ENCODE peak calls at places on chromosomes 11 and 22, in seven cellular contexts. One of them, this sample, is unnamed.

GRCh38 chr11:111512296-111513239 is at the start of gene BTG4:
- DNase-seq in LNCaP clone FGC: no peak
- DNase-seq in OCI-LY7: no peak
- DNase-seq in left ventricle myocardium inferior: no peak
- DNase-seq in right atrium auricular region: no peak
- DNase-seq in IMR-90: no peak
- DNase-seq in heart left ventricle: no peak
- DNase-seq in this sample: no peak

GRCh38 chr11:81888391-81888790 is 845.3 kb downstream of the FAM181B start:
- DNase-seq in left ventricle myocardium inferior: no peak
- DNase-seq in heart left ventricle: no peak
- DNase-seq in IMR-90: no peak
- DNase-seq in LNCaP clone FGC: no peak
- DNase-seq in OCI-LY7: no peak
- DNase-seq in right atrium auricular region: no peak
- DNase-seq in this sample: no peak

GRCh38 chr11:132072044-132072879 is 701.8 kb downstream of the NTM start:
- DNase-seq in heart left ventricle: no peak
- DNase-seq in LNCaP clone FGC: no peak
- DNase-seq in right atrium auricular region: no peak
- DNase-seq in left ventricle myocardium inferior: no peak
- DNase-seq in IMR-90: peak
- DNase-seq in OCI-LY7: no peak
- DNase-seq in this sample: no peak

GRCh38 chr11:10382518-10382917 is 72.5 kb upstream of the AMPD3 start:
- DNase-seq in IMR-90: no peak
- DNase-seq in right atrium auricular region: peak
- DNase-seq in heart left ventricle: no peak
- DNase-seq in LNCaP clone FGC: no peak
- DNase-seq in OCI-LY7: peak
- DNase-seq in left ventricle myocardium inferior: no peak
- DNase-seq in this sample: no peak

GRCh38 chr11:2571598-2572281 is 126.9 kb downstream of the KCNQ1 start:
- DNase-seq in OCI-LY7: no peak
- DNase-seq in IMR-90: no peak
- DNase-seq in right atrium auricular region: no peak
- DNase-seq in heart left ventricle: no peak
- DNase-seq in left ventricle myocardium inferior: no peak
- DNase-seq in LNCaP clone FGC: no peak
- DNase-seq in this sample: no peak

GRCh38 chr11:19680824-19681368 is 31.7 kb upstream of the NAV2 start:
- DNase-seq in IMR-90: peak
- DNase-seq in OCI-LY7: no peak
- DNase-seq in left ventricle myocardium inferior: no peak
- DNase-seq in heart left ventricle: no peak
- DNase-seq in right atrium auricular region: no peak
- DNase-seq in LNCaP clone FGC: no peak
- DNase-seq in this sample: no peak

GRCh38 chr11:104122008-104122635 is 41.8 kb downstream of the PDGFD start:
- DNase-seq in OCI-LY7: no peak
- DNase-seq in right atrium auricular region: no peak
- DNase-seq in left ventricle myocardium inferior: no peak
- DNase-seq in LNCaP clone FGC: no peak
- DNase-seq in heart left ventricle: no peak
- DNase-seq in IMR-90: no peak
- DNase-seq in this sample: no peak

GRCh38 chr11:6443269-6444003 is 2.6 kb upstream of the HPX start:
- DNase-seq in left ventricle myocardium inferior: peak
- DNase-seq in right atrium auricular region: peak
- DNase-seq in LNCaP clone FGC: no peak
- DNase-seq in heart left ventricle: peak
- DNase-seq in IMR-90: peak
- DNase-seq in OCI-LY7: peak
- DNase-seq in this sample: peak

GRCh38 chr11:86629070-86629706 is 43.2 kb downstream of the ME3 start:
- DNase-seq in OCI-LY7: no peak
- DNase-seq in IMR-90: peak
- DNase-seq in heart left ventricle: peak
- DNase-seq in left ventricle myocardium inferior: no peak
- DNase-seq in right atrium auricular region: peak
- DNase-seq in LNCaP clone FGC: no peak
- DNase-seq in this sample: no peak

GRCh38 chr22:35987487-35987886 is 41.1 kb downstream of the RBFOX2 start:
- DNase-seq in LNCaP clone FGC: no peak
- DNase-seq in right atrium auricular region: no peak
- DNase-seq in heart left ventricle: no peak
- DNase-seq in IMR-90: peak
- DNase-seq in left ventricle myocardium inferior: no peak
- DNase-seq in OCI-LY7: no peak
- DNase-seq in this sample: no peak

GRCh38 chr11:92978226-92979111 is 9.0 kb downstream of the MTNR1B start:
- DNase-seq in left ventricle myocardium inferior: peak
- DNase-seq in right atrium auricular region: no peak
- DNase-seq in IMR-90: peak
- DNase-seq in OCI-LY7: no peak
- DNase-seq in heart left ventricle: no peak
- DNase-seq in LNCaP clone FGC: peak
- DNase-seq in this sample: no peak

GRCh38 chr11:74185695-74186094 is 14.6 kb downstream of the PPME1 start:
- DNase-seq in IMR-90: peak
- DNase-seq in OCI-LY7: no peak
- DNase-seq in left ventricle myocardium inferior: no peak
- DNase-seq in LNCaP clone FGC: no peak
- DNase-seq in heart left ventricle: no peak
- DNase-seq in right atrium auricular region: no peak
- DNase-seq in this sample: no peak

GRCh38 chr11:72814139-72814830 is at the start of gene ATG16L2:
- DNase-seq in IMR-90: peak
- DNase-seq in left ventricle myocardium inferior: peak
- DNase-seq in OCI-LY7: peak
- DNase-seq in right atrium auricular region: peak
- DNase-seq in heart left ventricle: peak
- DNase-seq in LNCaP clone FGC: peak
- DNase-seq in this sample: no peak

GRCh38 chr11:74085542-74085892 is 76.6 kb upstream of the UCP3 start:
- DNase-seq in left ventricle myocardium inferior: no peak
- DNase-seq in LNCaP clone FGC: no peak
- DNase-seq in OCI-LY7: no peak
- DNase-seq in right atrium auricular region: no peak
- DNase-seq in IMR-90: peak
- DNase-seq in heart left ventricle: no peak
- DNase-seq in this sample: no peak

GRCh38 chr11:121408830-121409229 is 43.3 kb upstream of the SORL1 start:
- DNase-seq in right atrium auricular region: no peak
- DNase-seq in IMR-90: no peak
- DNase-seq in OCI-LY7: no peak
- DNase-seq in left ventricle myocardium inferior: no peak
- DNase-seq in LNCaP clone FGC: peak
- DNase-seq in heart left ventricle: no peak
- DNase-seq in this sample: no peak

GRCh38 chr22:46293591-46294260 is 2.9 kb upstream of the GTSE1 start:
- DNase-seq in left ventricle myocardium inferior: peak
- DNase-seq in LNCaP clone FGC: no peak
- DNase-seq in IMR-90: peak
- DNase-seq in right atrium auricular region: no peak
- DNase-seq in heart left ventricle: peak
- DNase-seq in OCI-LY7: peak
- DNase-seq in this sample: no peak

GRCh38 chr22:40635008-40635939 is 1.2 kb downstream of the MRTFA start:
- DNase-seq in IMR-90: peak
- DNase-seq in OCI-LY7: no peak
- DNase-seq in LNCaP clone FGC: no peak
- DNase-seq in right atrium auricular region: peak
- DNase-seq in heart left ventricle: no peak
- DNase-seq in left ventricle myocardium inferior: peak
- DNase-seq in this sample: no peak

GRCh38 chr22:29336751-29337490 is 21.4 kb upstream of the RASL10A start:
- DNase-seq in left ventricle myocardium inferior: peak
- DNase-seq in right atrium auricular region: no peak
- DNase-seq in heart left ventricle: no peak
- DNase-seq in IMR-90: no peak
- DNase-seq in LNCaP clone FGC: peak
- DNase-seq in OCI-LY7: no peak
- DNase-seq in this sample: no peak

GRCh38 chr11:123284454-123284853 is 89.4 kb upstream of the CLMP start:
- DNase-seq in IMR-90: no peak
- DNase-seq in left ventricle myocardium inferior: no peak
- DNase-seq in OCI-LY7: no peak
- DNase-seq in heart left ventricle: no peak
- DNase-seq in right atrium auricular region: no peak
- DNase-seq in LNCaP clone FGC: no peak
- DNase-seq in this sample: no peak

GRCh38 chr11:34926101-34926830 is 9.8 kb downstream of the PDHX start:
- DNase-seq in LNCaP clone FGC: no peak
- DNase-seq in heart left ventricle: no peak
- DNase-seq in right atrium auricular region: no peak
- DNase-seq in left ventricle myocardium inferior: no peak
- DNase-seq in OCI-LY7: peak
- DNase-seq in IMR-90: peak
- DNase-seq in this sample: no peak

DNA sequence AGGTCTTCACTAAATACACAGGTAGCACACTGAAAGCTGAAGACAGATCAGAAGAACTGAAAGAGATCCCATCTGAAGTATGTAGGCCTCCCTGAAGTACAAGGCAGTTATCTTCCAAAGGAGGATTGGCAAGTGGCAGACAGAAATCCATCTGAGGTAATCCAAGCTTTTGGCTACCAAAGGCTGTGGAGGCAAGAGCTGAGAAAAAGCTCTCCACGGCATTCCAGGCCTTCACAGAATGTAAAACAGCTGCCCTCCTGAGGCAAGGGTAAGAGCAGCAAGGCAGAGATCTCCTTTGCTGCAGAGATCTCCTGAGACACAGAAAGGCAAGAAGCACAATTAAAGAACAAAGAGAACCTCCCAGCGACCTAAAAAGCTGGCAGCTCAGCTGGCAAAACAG is 19.1 kb downstream of the PIK3C2A start:
- DNase-seq in IMR-90: no peak
- DNase-seq in LNCaP clone FGC: no peak
- DNase-seq in OCI-LY7: no peak
- DNase-seq in right atrium auricular region: no peak
- DNase-seq in left ventricle myocardium inferior: no peak
- DNase-seq in heart left ventricle: no peak
- DNase-seq in this sample: no peak
- TF ChIP-seq CTCF in IMR-90: no peak
- TF ChIP-seq CTCF in LNCaP clone FGC: no peak
- TF ChIP-seq CTCF in OCI-LY7: no peak
- TF ChIP-seq CTCF in right atrium auricular region: no peak
- TF ChIP-seq CTCF in left ventricle myocardium inferior: no peak
- TF ChIP-seq CTCF in heart left ventricle: no peak
- TF ChIP-seq CTCF in this sample: no peak

DNA sequence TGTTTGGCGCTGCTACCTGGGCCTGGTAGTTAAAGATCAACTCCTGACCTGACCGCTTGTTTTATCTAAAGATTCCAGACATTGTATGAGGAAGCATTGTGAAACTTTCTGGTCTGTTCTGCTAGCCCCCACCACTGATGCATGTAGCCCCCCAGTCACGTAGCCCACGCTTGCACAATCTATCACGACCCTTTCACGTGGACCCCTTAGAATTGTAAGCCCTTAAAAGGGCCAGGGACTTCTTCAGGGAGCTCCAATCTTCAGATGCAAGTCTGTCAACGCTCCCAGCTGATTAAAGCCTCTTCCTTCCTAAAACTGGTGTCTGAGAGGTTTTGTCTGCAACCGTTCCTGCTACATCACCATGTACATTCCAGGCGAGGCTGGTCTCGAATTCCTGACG is 15.0 kb downstream of the APOBEC3F start:
- DNase-seq in right atrium auricular region: no peak
- DNase-seq in LNCaP clone FGC: no peak
- DNase-seq in IMR-90: no peak
- DNase-seq in OCI-LY7: no peak
- DNase-seq in left ventricle myocardium inferior: no peak
- DNase-seq in heart left ventricle: no peak
- DNase-seq in this sample: no peak
- H3K4me3 ChIP-seq in right atrium auricular region: no peak
- H3K4me3 ChIP-seq in LNCaP clone FGC: no peak
- H3K4me3 ChIP-seq in IMR-90: no peak
- H3K4me3 ChIP-seq in OCI-LY7: no peak
- H3K4me3 ChIP-seq in left ventricle myocardium inferior: no peak
- H3K4me3 ChIP-seq in heart left ventricle: no peak
- H3K4me3 ChIP-seq in this sample: no peak

GRCh38 chr11:811446-812245 is 1.9 kb downstream of the RPLP2 start:
- DNase-seq in left ventricle myocardium inferior: no peak
- DNase-seq in LNCaP clone FGC: no peak
- DNase-seq in right atrium auricular region: no peak
- DNase-seq in heart left ventricle: no peak
- DNase-seq in OCI-LY7: no peak
- DNase-seq in IMR-90: no peak
- DNase-seq in this sample: no peak
- TF ChIP-seq CTCF in left ventricle myocardium inferior: no peak
- TF ChIP-seq CTCF in LNCaP clone FGC: no peak
- TF ChIP-seq CTCF in right atrium auricular region: no peak
- TF ChIP-seq CTCF in heart left ventricle: no peak
- TF ChIP-seq CTCF in OCI-LY7: peak
- TF ChIP-seq CTCF in IMR-90: peak
- TF ChIP-seq CTCF in this sample: no peak

GRCh38 chr11:69550846-69551245 is 69.4 kb downstream of the LINC01488 start:
- DNase-seq in left ventricle myocardium inferior: no peak
- DNase-seq in right atrium auricular region: no peak
- DNase-seq in OCI-LY7: no peak
- DNase-seq in LNCaP clone FGC: no peak
- DNase-seq in heart left ventricle: no peak
- DNase-seq in IMR-90: no peak
- DNase-seq in this sample: no peak
- H3K4me3 ChIP-seq in left ventricle myocardium inferior: no peak
- H3K4me3 ChIP-seq in right atrium auricular region: no peak
- H3K4me3 ChIP-seq in OCI-LY7: no peak
- H3K4me3 ChIP-seq in LNCaP clone FGC: no peak
- H3K4me3 ChIP-seq in heart left ventricle: no peak
- H3K4me3 ChIP-seq in IMR-90: no peak
- H3K4me3 ChIP-seq in this sample: no peak

This sample was measured in GM12864.